ENCODE peak calls at places on chromosome 11, in five cellular contexts. U is IMR-90, B is body of pancreas, F is foreskin keratinocyte, Z is uterus. H is an unnamed sample.

GRCh38 chr11:106695506-106695905 is 322.8 kb downstream of the GUCY1A2 start:
- DNase-seq in U (peak; percentile 83), B (no peak), F (peak; percentile 44), Z (no peak), H (no peak)

GRCh38 chr11:85170184-85170583 is 457.0 kb downstream of the DLG2 start:
- DNase-seq in U (peak; percentile 43), B (no peak), F (peak; percentile 50), Z (no peak), H (no peak)

GRCh38 chr11:107780775-107781174 is 68.9 kb upstream of the SLN start:
- DNase-seq in U (no peak), B (no peak), F (no peak), Z (no peak), H (no peak)

GRCh38 chr11:27469333-27469680 is 3.3 kb downstream of the LGR4 start:
- DNase-seq in U (no peak), B (peak; percentile 34), F (no peak), Z (no peak), H (no peak)

GRCh38 chr11:31809857-31810778 is 1.0 kb downstream of the PAX6 start:
- DNase-seq in U (peak; percentile 28), B (peak; percentile 36), F (no peak), Z (no peak), H (no peak)

GRCh38 chr11:45173064-45173463 is 26.6 kb downstream of the PRDM11 start:
- DNase-seq in U (no peak), B (no peak), F (no peak), Z (no peak), H (no peak)

GRCh38 chr11:115219378-115219777 is 284.8 kb downstream of the CADM1 start:
- DNase-seq in U (no peak), B (no peak), F (no peak), Z (no peak), H (no peak)

GRCh38 chr11:46307785-46308341 is 30.4 kb downstream of the CREB3L1 start:
- DNase-seq in U (no peak), B (no peak), F (no peak), Z (no peak), H (no peak)

GRCh38 chr11:68503281-68503687 is 42.7 kb downstream of the PPP6R3 start:
- DNase-seq in U (peak; percentile 36), B (no peak), F (no peak), Z (no peak), H (no peak)

GRCh38 chr11:124832571-124832970 is 32.4 kb upstream of the MSANTD2 start:
- DNase-seq in U (no peak), B (no peak), F (peak; percentile 85), Z (no peak), H (no peak)

GRCh38 chr11:124798991-124799383 is 1.2 kb downstream of the MSANTD2 start:
- DNase-seq in U (peak; percentile 77), B (no peak), F (peak; percentile 17), Z (no peak), H (no peak)

GRCh38 chr11:71097506-71098240 is 154.7 kb downstream of the SHANK2 start:
- DNase-seq in U (no peak), B (no peak), F (no peak), Z (no peak), H (no peak)

DNA sequence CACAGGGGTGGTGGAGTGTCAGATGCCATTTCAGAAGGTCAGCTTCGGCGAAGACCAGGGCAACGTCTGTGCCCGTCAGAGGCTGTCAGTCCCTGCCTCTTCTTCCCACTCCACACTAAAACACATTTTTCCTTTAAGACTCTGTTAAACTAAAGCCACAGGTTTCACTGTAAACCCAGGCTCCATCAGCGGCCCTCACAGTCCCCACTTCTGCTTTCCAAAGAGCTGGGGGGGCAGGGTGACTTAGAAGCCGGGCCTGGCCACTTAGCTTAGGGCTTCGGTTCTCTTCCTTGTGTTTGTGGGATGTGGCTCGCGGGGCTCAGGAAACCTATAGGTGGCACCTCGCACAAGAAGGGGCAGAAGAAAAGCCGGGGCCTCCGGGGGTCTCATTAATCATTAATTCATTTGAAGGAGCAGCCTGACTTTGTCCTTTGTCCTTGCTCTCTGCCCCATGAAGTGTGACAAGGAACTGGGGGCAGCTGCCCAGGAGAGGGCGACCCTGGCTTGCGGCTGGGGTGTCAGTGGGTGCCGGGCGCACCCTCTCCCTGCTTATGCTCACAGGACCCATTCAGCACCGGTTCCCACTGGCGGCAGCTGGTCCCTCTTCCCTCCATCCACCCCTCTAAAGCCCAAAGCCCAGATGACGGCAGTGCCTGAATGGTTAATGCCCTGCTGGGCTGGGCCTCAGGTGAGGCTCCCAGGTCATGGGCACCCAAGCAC is 4.1 kb downstream of the SLC25A45 start:
- DNase-seq in U (no peak), B (no peak), F (no peak), Z (no peak), H (no peak)
- H3K27ac ChIP-seq in U (no peak overlapping the region), B (peak overlapping the region; percentile 97), F (no peak overlapping the region), Z (no peak overlapping the region), H (no peak overlapping the region)

GRCh38 chr11:7687386-7687785 is 14.1 kb upstream of the CYB5R2 start:
- DNase-seq in U (no peak), B (no peak), F (no peak), Z (no peak), H (no peak)

GRCh38 chr11:7689239-7689638 is 15.9 kb upstream of the CYB5R2 start:
- DNase-seq in U (no peak), B (no peak), F (no peak), Z (no peak), H (no peak)

GRCh38 chr11:7691759-7692334 is 14.4 kb downstream of the OVCH2 start:
- DNase-seq in U (peak; percentile 13), B (no peak), F (no peak), Z (no peak), H (no peak)

GRCh38 chr11:7688238-7688826 is 15.0 kb upstream of the CYB5R2 start:
- DNase-seq in U (peak; percentile 31), B (peak; percentile 19), F (no peak), Z (no peak), H (no peak)

DNA sequence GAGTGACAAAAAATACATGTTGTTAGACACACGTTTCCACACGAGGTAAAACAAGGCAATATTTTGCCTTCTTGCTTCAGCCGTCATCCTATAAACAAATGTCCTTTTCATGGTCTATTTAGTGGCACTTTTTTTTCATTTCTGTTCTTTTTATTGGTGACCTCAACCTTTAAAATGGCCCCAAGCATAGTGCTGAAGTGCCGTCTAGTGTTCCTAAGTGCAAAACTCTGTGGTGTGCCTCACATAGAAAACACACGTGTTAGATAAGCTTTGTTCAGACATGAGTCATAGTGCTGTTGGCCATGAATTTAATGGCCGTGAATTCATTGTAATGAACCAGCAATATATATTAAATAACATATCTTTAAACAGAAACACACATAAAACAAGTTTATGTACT is 15.6 kb downstream of the OVCH2 start:
- DNase-seq in U (no peak), B (peak; percentile 19), F (no peak), Z (no peak), H (no peak)
- TF ChIP-seq CTCF in U (no peak), B (no peak), F (no peak), Z (no peak), H (no peak)

DNA sequence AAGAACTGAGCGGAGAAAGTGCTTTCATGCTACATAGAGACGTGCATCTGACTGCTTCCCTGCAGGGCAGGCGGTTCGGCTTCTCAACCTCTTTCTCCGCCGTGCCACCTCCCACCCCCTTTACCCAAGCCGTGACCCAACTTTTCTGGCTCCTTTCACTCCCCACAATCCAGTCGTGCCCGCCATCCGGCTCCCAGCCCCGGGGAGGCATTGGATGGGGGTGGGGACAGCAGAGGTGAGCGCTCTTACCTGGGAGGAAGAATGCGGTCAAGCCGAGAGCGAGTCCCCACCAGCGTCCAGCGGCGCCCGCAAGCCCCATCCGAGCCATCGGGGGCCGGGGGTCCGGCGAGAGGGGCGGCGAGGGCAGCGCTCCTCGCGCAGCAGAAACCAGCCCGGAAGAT is 774 bp downstream of the NECTIN1 start:
- DNase-seq in U (no peak), B (peak; percentile 54), F (no peak), Z (no peak), H (no peak)
- H3K4me1 ChIP-seq in U (peaks cover 4% of the 10 kb centered on the region), B (peaks cover 42% of the 10 kb centered on the region), F (peaks cover 15% of the 10 kb centered on the region), Z (no peaks in the 10 kb centered on the region), H (peaks cover 20% of the 10 kb centered on the region)

GRCh38 chr11:33723238-33723881 is 12.9 kb downstream of the CD59 start:
- DNase-seq in U (peak; percentile 96), B (no peak), F (peak; percentile 92), Z (no peak), H (no peak)

GRCh38 chr11:33722579-33723234 is 13.5 kb downstream of the CD59 start:
- DNase-seq in U (peak; percentile 80), B (no peak), F (no peak), Z (no peak), H (no peak)

GRCh38 chr11:33721984-33722383 is 14.2 kb downstream of the CD59 start:
- DNase-seq in U (no peak), B (no peak), F (no peak), Z (no peak), H (no peak)

GRCh38 chr11:33724644-33725035 is 11.6 kb downstream of the CD59 start:
- DNase-seq in U (peak; percentile 69), B (no peak), F (no peak), Z (no peak), H (no peak)

DNA sequence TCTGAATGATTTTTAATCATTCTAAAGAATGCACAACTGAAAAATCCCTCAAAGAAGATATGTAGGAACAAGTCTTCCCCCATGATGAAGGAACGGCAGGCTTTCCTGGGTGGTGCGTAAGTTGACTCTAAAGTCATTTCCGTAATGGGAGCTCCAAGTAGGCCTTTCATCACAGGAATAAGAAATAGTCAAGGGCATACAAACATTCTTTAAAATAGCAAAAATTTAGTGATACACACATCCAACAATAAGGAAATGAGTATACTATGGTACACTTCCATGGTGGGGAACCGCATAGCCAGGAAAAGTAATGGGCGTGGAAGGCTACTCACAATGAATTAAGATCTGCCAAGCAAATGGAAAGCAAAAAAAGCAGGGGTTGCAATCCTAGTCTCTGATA is 10.7 kb downstream of the CD59 start:
- DNase-seq in U (no peak), B (no peak), F (no peak), Z (no peak), H (no peak)
- H3K27ac ChIP-seq in U (no peak overlapping the region), B (no peak overlapping the region), F (no peak overlapping the region), Z (peak overlapping the region; percentile 87), H (no peak overlapping the region)

DNA sequence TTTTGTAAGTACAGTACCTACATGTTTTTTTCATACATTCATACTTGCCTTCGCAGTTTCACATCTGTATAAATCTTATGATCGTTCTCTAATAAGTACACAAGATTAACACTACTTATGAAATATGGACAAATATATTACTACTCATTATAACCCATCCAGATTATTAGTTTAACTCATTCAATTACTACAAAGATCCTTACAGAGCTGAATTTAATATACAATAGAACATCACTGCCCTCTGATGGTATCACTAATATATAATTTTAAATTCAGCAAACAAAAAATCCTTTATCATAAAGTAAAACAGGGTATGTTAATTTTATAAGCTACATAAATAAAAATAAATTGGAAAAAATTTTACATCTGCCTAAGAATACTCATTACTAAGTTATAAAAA is 7.4 kb downstream of the SVIP start:
- DNase-seq in U (no peak), B (no peak), F (no peak), Z (no peak), H (no peak)
- TF ChIP-seq CTCF in U (peak; percentile 3), B (no peak), F (peak; percentile 10), Z (no peak), H (no peak)

DNA sequence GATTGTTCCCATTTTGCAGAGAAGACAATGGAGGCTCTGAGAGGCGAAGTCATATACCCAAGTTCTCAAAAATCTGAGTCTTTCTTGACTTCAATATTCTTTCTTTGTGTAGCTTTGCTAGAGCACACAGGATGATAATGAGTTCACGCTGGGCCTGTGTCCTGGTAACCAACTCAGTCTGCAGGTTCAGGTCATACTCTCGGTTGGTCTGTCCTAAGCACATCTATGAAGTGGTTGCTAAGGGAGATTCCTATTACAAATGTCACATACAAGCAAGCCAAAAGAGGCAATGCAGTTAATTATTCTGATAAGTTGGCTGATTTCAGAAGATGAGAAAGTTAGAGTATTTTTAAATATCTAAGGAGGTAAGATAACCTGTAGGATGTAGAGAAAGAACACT is 481.0 kb downstream of the SOX6 start:
- DNase-seq in U (no peak), B (no peak), F (no peak), Z (no peak), H (no peak)
- H3K4me1 ChIP-seq in U (no peaks in the 10 kb centered on the region), B (no peaks in the 10 kb centered on the region), F (no peaks in the 10 kb centered on the region), Z (no peaks in the 10 kb centered on the region), H (no peaks in the 10 kb centered on the region)

GRCh38 chr11:36288442-36289225 is 590 bp downstream of the COMMD9 start:
- DNase-seq in U (no peak), B (no peak), F (no peak), Z (no peak), H (no peak)
- H3K27ac ChIP-seq in U (peak overlapping the region; percentile 54), B (peak overlapping the region; percentile 38), F (no peak overlapping the region), Z (peak overlapping the region; percentile 30), H (peak overlapping the region; percentile 35)